ENCODE peak calls at places on chromosomes 13 and 19, in nine cellular contexts. A is heart left ventricle, L is ascending aorta, K is foreskin keratinocyte, J is PC-9, N is breast epithelium, Q is left lung, R is transverse colon, B is colonic mucosa. G is an unnamed sample.

GRCh38 chr19:28168557-28168956 is 1044.4 kb downstream of the UQCRFS1 start:
- DNase-seq in J (no peak), Q (no peak), K (no peak), A (no peak), R (no peak), L (no peak), B (no peak), N (no peak), G (no peak)

GRCh38 chr13:28476919-28477708 is 17.8 kb downstream of the FLT1 start:
- DNase-seq in A (no peak), B (no peak), K (no peak), L (no peak), R (no peak), N (no peak), Q (no peak), J (no peak), G (no peak)

GRCh38 chr19:45693168-45693788 is 812 bp downstream of the QPCTL start:
- DNase-seq in K (peak; percentile 15), L (peak; percentile 90), J (peak; percentile 76), B (peak; percentile 90), A (peak; percentile 75), N (peak; percentile 80), Q (peak; percentile 77), R (peak; percentile 89), G (peak; percentile 83)

GRCh38 chr13:65472336-65472735 is 1757.8 kb downstream of the PCDH9 start:
- DNase-seq in L (no peak), R (no peak), Q (no peak), B (no peak), N (no peak), J (no peak), A (no peak), K (no peak), G (no peak)

GRCh38 chr19:18439025-18439909 is 1.3 kb upstream of the ISYNA1 start:
- DNase-seq in J (no peak), A (no peak), K (no peak), R (no peak), Q (no peak), N (no peak), L (no peak), B (no peak), G (no peak)

GRCh38 chr13:93413972-93414717 is 187.5 kb downstream of the GPC6 start:
- DNase-seq in L (no peak), R (no peak), K (no peak), A (no peak), N (no peak), J (no peak), Q (no peak), B (no peak), G (no peak)

GRCh38 chr13:73228546-73228945 is 169.7 kb downstream of the KLF5 start:
- DNase-seq in K (no peak), L (no peak), R (no peak), Q (no peak), N (no peak), B (no peak), J (no peak), A (no peak), G (peak; percentile 13)

GRCh38 chr19:46678110-46678732 is 17.2 kb upstream of the DACT3 start:
- DNase-seq in B (peak; percentile 53), R (no peak), L (no peak), N (no peak), A (no peak), K (no peak), J (peak; percentile 31), Q (no peak), G (peak; percentile 18)

GRCh38 chr19:44767295-44768180 is 10.2 kb upstream of the CBLC start:
- DNase-seq in L (no peak), A (no peak), K (no peak), B (no peak), R (no peak), J (no peak), Q (no peak), N (no peak), G (no peak)

GRCh38 chr13:20666948-20667347 is 36.6 kb upstream of the IL17D start:
- DNase-seq in K (no peak), N (no peak), R (no peak), L (no peak), B (no peak), A (no peak), Q (no peak), J (no peak), G (no peak)

GRCh38 chr19:43316591-43317319 is 36.7 kb upstream of the CD177 start:
- DNase-seq in A (no peak), Q (no peak), B (peak; percentile 54), R (peak; percentile 26), N (no peak), K (no peak), J (no peak), L (no peak), G (no peak)

GRCh38 chr13:79867248-79867647 is 386.3 kb downstream of the NDFIP2 start:
- DNase-seq in N (no peak), J (no peak), Q (no peak), B (no peak), R (no peak), A (no peak), K (no peak), L (no peak), G (no peak)

GRCh38 chr13:49370390-49370789 is 73.5 kb downstream of the CAB39L start:
- DNase-seq in B (no peak), L (no peak), R (no peak), N (no peak), K (no peak), J (no peak), Q (no peak), A (no peak), G (no peak)

GRCh38 chr13:108213946-108214345 is 1.4 kb downstream of the LIG4 start:
- DNase-seq in K (peak; percentile 47), R (no peak), L (no peak), A (no peak), B (no peak), Q (no peak), J (no peak), N (no peak), G (no peak)

GRCh38 chr13:79491715-79492114 is 10.8 kb downstream of the NDFIP2 start:
- DNase-seq in R (no peak), J (no peak), K (peak; percentile 98), A (no peak), N (no peak), L (no peak), B (no peak), Q (no peak), G (no peak)

GRCh38 chr13:38415233-38415632 is 65.6 kb downstream of the UFM1 start:
- DNase-seq in R (peak; percentile 8), Q (no peak), K (no peak), A (peak; percentile 6), B (no peak), J (no peak), L (no peak), N (no peak), G (no peak)

GRCh38 chr19:57664269-57665127 is 4.2 kb upstream of the ZSCAN4 start:
- DNase-seq in B (peak; percentile 47), Q (peak; percentile 42), L (peak; percentile 61), A (peak; percentile 60), J (peak; percentile 49), N (no peak), R (peak; percentile 48), K (no peak), G (no peak)

GRCh38 chr19:43798546-43799409 is 3.5 kb downstream of the LYPD5 start:
- DNase-seq in R (peak; percentile 69), N (peak; percentile 71), K (no peak), L (no peak), Q (peak; percentile 66), J (peak; percentile 89), A (no peak), B (peak; percentile 87), G (peak; percentile 64)

GRCh38 chr19:10699650-10700335 is 1.4 kb upstream of the QTRT1 start:
- DNase-seq in A (no peak), J (peak; percentile 55), K (no peak), N (no peak), R (peak; percentile 70), B (peak; percentile 76), Q (no peak), L (no peak), G (peak; percentile 74)
- TF ChIP-seq CTCF in A (peak; percentile 44), J (peak; percentile 86), K (peak; percentile 80), N (peak; percentile 23), R (peak; percentile 56), B (peak; percentile 54), Q (peak; percentile 52), L (peak; percentile 14), G (peak; percentile 54)

DNA sequence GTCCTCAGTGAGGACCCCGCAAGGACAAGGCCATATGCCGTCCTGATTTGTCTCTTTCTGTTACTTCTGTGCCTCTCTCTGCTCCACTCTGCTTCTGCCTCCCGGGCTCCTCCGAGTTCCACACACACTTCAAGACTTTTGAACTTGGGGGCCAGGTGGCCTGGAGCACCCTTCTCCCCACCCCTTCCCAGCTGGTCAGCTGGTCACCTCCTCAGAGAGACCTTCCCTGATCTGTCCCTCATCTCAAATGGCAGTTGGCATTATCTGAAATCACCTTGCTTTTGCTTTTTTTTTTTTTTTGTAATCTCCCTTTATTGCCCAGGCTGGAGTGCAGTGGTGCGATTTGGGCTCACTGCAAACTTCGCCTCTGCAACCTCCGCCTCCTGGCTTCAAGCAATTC is 2.2 kb upstream of the S1PR5 start:
- DNase-seq in K (no peak), R (no peak), N (no peak), B (no peak), L (no peak), J (no peak), A (no peak), Q (no peak), G (no peak)
- H3K4me1 ChIP-seq in K (peaks cover 5% of the 10 kb centered on the region), R (peaks cover 22% of the 10 kb centered on the region), N (no peaks in the 10 kb centered on the region), B (no peaks in the 10 kb centered on the region), L (peaks cover 4% of the 10 kb centered on the region), J (peaks cover 28% of the 10 kb centered on the region), A (peaks cover 11% of the 10 kb centered on the region), Q (peaks cover 24% of the 10 kb centered on the region), G (peaks cover 32% of the 10 kb centered on the region)

GRCh38 chr19:7787141-7787540 is 24.1 kb downstream of the CLEC4M start:
- DNase-seq in A (no peak), N (no peak), R (no peak), K (no peak), L (no peak), B (peak; percentile 25), J (no peak), Q (no peak), G (no peak)

GRCh38 chr19:7788178-7788932 is 25.3 kb downstream of the CLEC4M start:
- DNase-seq in K (no peak), L (no peak), Q (no peak), J (no peak), B (no peak), R (no peak), N (no peak), A (no peak), G (no peak)

GRCh38 chr19:7787602-7788177 is 24.6 kb downstream of the CLEC4M start:
- DNase-seq in R (no peak), N (no peak), K (no peak), Q (no peak), J (no peak), L (no peak), B (no peak), A (no peak), G (no peak)

GRCh38 chr19:7783991-7784421 is 21.0 kb downstream of the CLEC4M start:
- DNase-seq in L (no peak), K (peak; percentile 92), N (no peak), A (no peak), Q (peak; percentile 62), B (no peak), J (peak; percentile 79), R (no peak), G (no peak)

GRCh38 chr19:7784856-7785255 is 21.8 kb downstream of the CLEC4M start:
- DNase-seq in L (no peak), R (no peak), K (no peak), Q (no peak), B (no peak), A (no peak), J (no peak), N (no peak), G (no peak)
- H3K27me3 ChIP-seq in L (peaks cover 10% of the 10 kb centered on the region), R (peaks cover 97% of the 10 kb centered on the region), K (peaks cover 41% of the 10 kb centered on the region), Q (peaks cover 33% of the 10 kb centered on the region), B (peaks cover 34% of the 10 kb centered on the region), A (peaks cover 31% of the 10 kb centered on the region), J (no peaks in the 10 kb centered on the region), N (peaks cover 46% of the 10 kb centered on the region), G (peaks cover 9% of the 10 kb centered on the region)

GRCh38 chr19:48194041-48194871 is 23.8 kb downstream of the ZSWIM9 start:
- DNase-seq in K (no peak), Q (no peak), A (no peak), N (no peak), L (peak; percentile 60), B (no peak), R (no peak), J (no peak), G (no peak)
- TF ChIP-seq CTCF in K (peak; percentile 66), Q (peak; percentile 26), A (peak; percentile 43), N (peak; percentile 26), L (no peak), B (peak; percentile 46), R (peak; percentile 34), J (peak; percentile 65), G (peak; percentile 64)

G was measured in CD8-positive, alpha-beta T cell.